ENCODE peak calls at places on chromosome 1, in eight cellular contexts. T is adrenal gland, Q is AG04450, Y is hepatocyte, C is A549, V is GM06990, Z is HL-60, A is progenitor cell of endocrine pancreas. D is an unnamed sample.

GRCh38 chr1:16348414-16349182 is 3.7 kb downstream of the FBXO42 start:
- DNase-seq in V (no peak), C (no peak), Y (no peak), T (no peak), A (no peak), Q (peak; percentile 51), Z (no peak), D (peak; percentile 94)

GRCh38 chr1:71780681-71781080 is 501.7 kb downstream of the NEGR1 start:
- DNase-seq in Q (no peak), Z (no peak), C (no peak), Y (no peak), A (no peak), V (no peak), T (no peak), D (no peak)

GRCh38 chr1:35031103-35031452 is 667 bp downstream of the ZMYM6 start:
- DNase-seq in Q (no peak), T (peak; percentile 47), A (no peak), V (peak; percentile 29), Z (peak; percentile 16), C (peak; percentile 10), Y (peak; percentile 61), D (peak; percentile 44)

GRCh38 chr1:173476197-173476663 is 905 bp upstream of the PRDX6 start:
- DNase-seq in T (no peak), A (no peak), V (no peak), Z (no peak), C (no peak), Q (no peak), Y (no peak), D (no peak)

GRCh38 chr1:41558761-41559171 is 74.3 kb upstream of the EDN2 start:
- DNase-seq in Y (no peak), Q (no peak), T (no peak), V (no peak), C (no peak), Z (no peak), A (no peak), D (no peak)

GRCh38 chr1:101025283-101025679 is 303 bp downstream of the DPH5 start:
- DNase-seq in C (no peak), Z (peak; percentile 12), V (no peak), T (no peak), A (no peak), Q (no peak), Y (peak; percentile 32), D (no peak)

GRCh38 chr1:16967095-16967567 is 13.3 kb downstream of the MFAP2 start:
- DNase-seq in Y (peak; percentile 82), Z (no peak), Q (no peak), C (no peak), A (no peak), T (peak; percentile 75), V (no peak), D (peak; percentile 85)

GRCh38 chr1:170239445-170239844 is 93.7 kb downstream of the NTMT2 start:
- DNase-seq in T (peak; percentile 24), A (no peak), V (no peak), Q (no peak), C (no peak), Z (no peak), Y (no peak), D (no peak)

GRCh38 chr1:17849216-17849615 is 94.1 kb downstream of the ACTL8 start:
- DNase-seq in V (no peak), Z (no peak), A (no peak), C (no peak), Q (no peak), T (no peak), Y (no peak), D (no peak)

GRCh38 chr1:156282143-156282478 is 514 bp downstream of the SMG5 start:
- DNase-seq in T (no peak), Z (no peak), A (no peak), C (no peak), V (no peak), Q (no peak), Y (peak; percentile 78), D (no peak)

GRCh38 chr1:172746091-172746949 is 87.4 kb downstream of the FASLG start:
- DNase-seq in V (peak; percentile 60), T (peak; percentile 23), C (peak; percentile 51), Z (peak; percentile 35), A (no peak), Y (peak; percentile 70), Q (peak; percentile 94), D (peak; percentile 99)

GRCh38 chr1:6131561-6131960 is 48.6 kb downstream of the CHD5 start:
- DNase-seq in Y (no peak), V (no peak), C (no peak), Z (no peak), Q (no peak), T (no peak), A (no peak), D (no peak)

GRCh38 chr1:7838714-7839113 is 14.2 kb downstream of the UTS2 start:
- DNase-seq in Y (no peak), Q (no peak), Z (no peak), T (no peak), A (no peak), C (no peak), V (no peak), D (no peak)

GRCh38 chr1:156487862-156488261 is 12.7 kb downstream of the MEF2D start:
- DNase-seq in Z (peak; percentile 30), A (no peak), V (peak; percentile 68), T (no peak), Q (no peak), Y (no peak), C (no peak), D (no peak)

GRCh38 chr1:208682664-208683013 is 438.5 kb upstream of the PLXNA2 start:
- DNase-seq in Z (no peak), T (no peak), C (no peak), Y (no peak), A (no peak), Q (no peak), V (no peak), D (no peak)

GRCh38 chr1:82991569-82991968 is 1007.4 kb downstream of the TTLL7 start:
- DNase-seq in Z (no peak), V (no peak), Q (no peak), C (no peak), T (no peak), Y (no peak), A (no peak), D (no peak)

GRCh38 chr1:47714368-47714767 is 276.5 kb downstream of the FOXD2 start:
- DNase-seq in T (no peak), C (no peak), Y (no peak), Z (no peak), Q (no peak), V (no peak), A (no peak), D (no peak)

GRCh38 chr1:118275716-118276115 is 90.7 kb upstream of the SPAG17 start:
- DNase-seq in C (no peak), V (no peak), A (no peak), Q (no peak), Z (no peak), T (no peak), Y (no peak), D (no peak)

GRCh38 chr1:22710688-22711024 is at the start of gene EPHB2:
- DNase-seq in T (peak; percentile 56), Q (no peak), C (peak; percentile 41), Z (no peak), Y (peak; percentile 74), V (no peak), A (peak; percentile 42), D (peak; percentile 44)

GRCh38 chr1:10319750-10320149 is 79.1 kb upstream of the PGD start:
- DNase-seq in Z (no peak), C (no peak), V (no peak), T (no peak), Q (no peak), A (no peak), Y (no peak), D (no peak)

GRCh38 chr1:93779540-93780121 is 98.0 kb upstream of the BCAR3 start:
- DNase-seq in Q (peak; percentile 41), Z (no peak), A (no peak), T (no peak), V (no peak), C (peak; percentile 74), Y (no peak), D (peak; percentile 66)

GRCh38 chr1:43072314-43072713 is 99.8 kb downstream of the EBNA1BP2 start:
- DNase-seq in A (no peak), Z (no peak), V (no peak), Q (no peak), C (no peak), Y (no peak), T (no peak), D (no peak)
- TF ChIP-seq CTCF in A (no peak), Z (no peak), V (no peak), Q (no peak), C (no peak), Y (no peak), T (no peak), D (no peak)

GRCh38 chr1:203287109-203287893 is 18.0 kb upstream of the BTG2 start:
- DNase-seq in V (peak; percentile 94), A (no peak), Q (no peak), Y (peak; percentile 55), C (no peak), Z (peak; percentile 99), T (peak; percentile 78), D (peak; percentile 29)
- TF ChIP-seq CTCF in V (no peak), A (no peak), Q (no peak), Y (no peak), C (no peak), Z (no peak), T (no peak), D (no peak)

GRCh38 chr1:51344276-51344601 is 13.9 kb upstream of the TTC39A start:
- DNase-seq in Q (no peak), C (no peak), Y (no peak), T (peak; percentile 23), Z (no peak), A (no peak), V (no peak), D (no peak)

GRCh38 chr1:51340380-51340779 is 10.0 kb upstream of the TTC39A start:
- DNase-seq in T (no peak), Q (no peak), Y (no peak), C (no peak), V (no peak), A (no peak), Z (no peak), D (no peak)

GRCh38 chr1:51342591-51343206 is 12.3 kb upstream of the TTC39A start:
- DNase-seq in Y (no peak), T (peak; percentile 17), V (no peak), Q (no peak), Z (no peak), C (no peak), A (no peak), D (no peak)

GRCh38 chr1:51343624-51344023 is 13.3 kb upstream of the TTC39A start:
- DNase-seq in C (no peak), T (no peak), Z (no peak), Y (no peak), Q (no peak), A (no peak), V (no peak), D (no peak)

GRCh38 chr1:51341876-51342496 is 11.6 kb upstream of the TTC39A start:
- DNase-seq in C (no peak), A (no peak), V (peak; percentile 57), Z (no peak), Y (no peak), Q (no peak), T (peak; percentile 16), D (no peak)
- TF ChIP-seq CTCF in C (no peak), A (no peak), V (peak; percentile 61), Z (no peak), Y (no peak), Q (no peak), T (no peak), D (peak; percentile 15)

DNA sequence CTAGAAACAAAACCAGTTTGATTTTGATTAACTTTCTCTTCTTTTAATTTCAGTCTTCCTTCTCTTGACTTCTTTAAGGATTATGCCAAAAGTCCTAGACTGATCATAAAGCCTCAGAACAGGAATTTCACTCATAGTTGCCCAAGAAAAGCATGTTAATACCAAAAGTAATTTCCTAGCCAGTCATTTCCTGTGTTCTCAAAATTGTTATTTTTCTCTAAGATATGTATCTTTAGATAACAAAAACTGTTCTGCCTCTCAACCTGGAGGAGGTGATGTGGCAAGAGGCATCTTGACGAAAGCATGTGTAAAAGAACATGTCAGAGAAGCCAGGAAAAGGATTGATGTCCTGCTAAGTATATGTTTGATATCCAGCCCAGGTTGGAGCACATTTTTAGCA is 78.0 kb upstream of the IPO9 start:
- DNase-seq in Q (no peak), C (no peak), V (no peak), A (no peak), T (no peak), Y (no peak), Z (no peak), D (peak; percentile 95)
- TF ChIP-seq CTCF in Q (no peak), C (no peak), V (no peak), A (no peak), T (no peak), Y (no peak), Z (no peak), D (no peak)